ENCODE peak calls at places on chromosomes 2 and 18, in eight cellular contexts. J is GM23248, H is IMR-90, S is mammary epithelial cell, Q is OCI-LY7, L is neuronal stem cell, R is endothelial cell of umbilical vein, G is GM23338. X is an unnamed sample.

GRCh38 chr18:40366521-40366920 is 1588.5 kb upstream of the PIK3C3 start:
- DNase-seq in J (no peak), H (no peak), S (no peak), Q (no peak), L (no peak), R (peak; percentile 93), G (no peak), X (no peak)

GRCh38 chr2:240568678-240569522 is 616 bp downstream of the RNPEPL1 start:
- DNase-seq in J (peak; percentile 75), H (peak; percentile 64), S (peak; percentile 42), Q (peak; percentile 80), L (no peak), R (peak; percentile 59), G (peak; percentile 53), X (peak; percentile 85)

GRCh38 chr2:9392895-9393757 is 30.2 kb downstream of the ITGB1BP1 start:
- DNase-seq in J (peak; percentile 22), H (no peak), S (no peak), Q (no peak), L (no peak), R (peak; percentile 75), G (peak; percentile 45), X (no peak)

GRCh38 chr2:158973511-158973956 is 5.1 kb downstream of the TANC1 start:
- DNase-seq in J (no peak), H (peak; percentile 51), S (no peak), Q (no peak), L (no peak), R (no peak), G (no peak), X (no peak)

GRCh38 chr2:61470122-61470951 is 550 bp downstream of the USP34 start:
- DNase-seq in J (peak; percentile 88), H (no peak), S (peak; percentile 80), Q (peak; percentile 48), L (peak; percentile 87), R (peak; percentile 60), G (peak; percentile 90), X (peak; percentile 95)

GRCh38 chr2:24055750-24056149 is 6.2 kb downstream of the FKBP1B start:
- DNase-seq in J (no peak), H (no peak), S (no peak), Q (no peak), L (no peak), R (no peak), G (no peak), X (no peak)

GRCh38 chr18:9826666-9827065 is 59.1 kb upstream of the TXNDC2 start:
- DNase-seq in J (no peak), H (no peak), S (no peak), Q (no peak), L (no peak), R (no peak), G (no peak), X (no peak)

GRCh38 chr2:134401081-134401497 is 147.2 kb downstream of the MGAT5 start:
- DNase-seq in J (peak; percentile 59), H (peak; percentile 17), S (no peak), Q (no peak), L (no peak), R (peak; percentile 93), G (no peak), X (no peak)

GRCh38 chr2:3460161-3460560 is 59.2 kb downstream of the ADI1 start:
- DNase-seq in J (no peak), H (no peak), S (no peak), Q (no peak), L (no peak), R (no peak), G (no peak), X (no peak)

GRCh38 chr2:150182564-150183249 is 304.8 kb downstream of the RND3 start:
- DNase-seq in J (no peak), H (no peak), S (no peak), Q (no peak), L (no peak), R (peak; percentile 39), G (no peak), X (no peak)

GRCh38 chr18:8701546-8702118 is 3.7 kb upstream of the MTCL1 start:
- DNase-seq in J (peak; percentile 92), H (peak; percentile 91), S (peak; percentile 56), Q (no peak), L (no peak), R (no peak), G (no peak), X (peak; percentile 58)

GRCh38 chr18:8702668-8703067 is 2.7 kb upstream of the MTCL1 start:
- DNase-seq in J (no peak), H (no peak), S (no peak), Q (no peak), L (no peak), R (no peak), G (no peak), X (no peak)

GRCh38 chr18:8704361-8705279 is 736 bp upstream of the MTCL1 start:
- DNase-seq in J (peak; percentile 96), H (peak; percentile 88), S (peak; percentile 85), Q (peak; percentile 91), L (peak; percentile 81), R (peak; percentile 87), G (peak; percentile 85), X (peak; percentile 95)

GRCh38 chr18:8703781-8704301 is 1.5 kb upstream of the MTCL1 start:
- DNase-seq in J (no peak), H (no peak), S (no peak), Q (no peak), L (no peak), R (no peak), G (no peak), X (no peak)

GRCh38 chr18:8703181-8703638 is 2.1 kb upstream of the MTCL1 start:
- DNase-seq in J (no peak), H (no peak), S (no peak), Q (no peak), L (no peak), R (no peak), G (peak; percentile 46), X (no peak)
- H2AFZ ChIP-seq in J (no peak overlapping the region), H (peak overlapping the region; percentile 74), S (no peak overlapping the region), Q (no peak overlapping the region), L (peak overlapping the region; percentile 34), R (no peak overlapping the region), G (peak overlapping the region; percentile 87), X (no peak overlapping the region)

GRCh38 chr2:237590272-237591020 is at the start of gene RAB17:
- DNase-seq in J (peak; percentile 50), H (peak; percentile 39), S (peak; percentile 71), Q (no peak), L (no peak), R (no peak), G (peak; percentile 47), X (peak; percentile 85)
- H2AFZ ChIP-seq in J (no peak within 1 kb of the TSS), H (peak within 1 kb of the TSS; percentile 26), S (peak within 1 kb of the TSS; percentile 84), Q (no peak within 1 kb of the TSS), L (no peak within 1 kb of the TSS), R (no peak within 1 kb of the TSS), G (peak within 1 kb of the TSS; percentile 92), X (peak within 1 kb of the TSS; percentile 9)

GRCh38 chr2:58045580-58046334 is 849 bp upstream of the VRK2 start:
- DNase-seq in J (no peak), H (no peak), S (no peak), Q (peak; percentile 15), L (no peak), R (no peak), G (no peak), X (no peak)

GRCh38 chr2:58046335-58046584 is 346 bp upstream of the VRK2 start:
- DNase-seq in J (no peak), H (no peak), S (no peak), Q (no peak), L (no peak), R (no peak), G (no peak), X (no peak)

GRCh38 chr2:58046585-58047372 is at the start of gene VRK2:
- DNase-seq in J (peak; percentile 96), H (peak; percentile 87), S (peak; percentile 97), Q (peak; percentile 93), L (peak; percentile 83), R (peak; percentile 94), G (peak; percentile 96), X (peak; percentile 96)

GRCh38 chr2:58042486-58042970 is 4.1 kb upstream of the VRK2 start:
- DNase-seq in J (peak; percentile 75), H (peak; percentile 89), S (peak; percentile 86), Q (no peak), L (no peak), R (peak; percentile 95), G (no peak), X (peak; percentile 80)

GRCh38 chr2:58044145-58044544 is 2.5 kb upstream of the VRK2 start:
- DNase-seq in J (no peak), H (no peak), S (no peak), Q (no peak), L (no peak), R (no peak), G (no peak), X (no peak)
- H2AFZ ChIP-seq in J (no peak overlapping the region), H (no peak overlapping the region), S (no peak overlapping the region), Q (no peak overlapping the region), L (no peak overlapping the region), R (no peak overlapping the region), G (no peak overlapping the region), X (no peak overlapping the region)

GRCh38 chr18:54390838-54391237 is 33.1 kb downstream of the C18orf54 start:
- DNase-seq in J (no peak), H (no peak), S (no peak), Q (no peak), L (no peak), R (peak; percentile 41), G (no peak), X (no peak)

GRCh38 chr18:54387631-54388030 is 29.9 kb downstream of the C18orf54 start:
- DNase-seq in J (no peak), H (no peak), S (no peak), Q (no peak), L (no peak), R (no peak), G (no peak), X (no peak)

GRCh38 chr18:54388203-54389142 is 30.8 kb downstream of the C18orf54 start:
- DNase-seq in J (peak; percentile 77), H (peak; percentile 85), S (peak; percentile 79), Q (peak; percentile 41), L (no peak), R (peak; percentile 89), G (peak; percentile 90), X (peak; percentile 81)

GRCh38 chr18:54386043-54386442 is 28.3 kb downstream of the C18orf54 start:
- DNase-seq in J (no peak), H (no peak), S (no peak), Q (no peak), L (no peak), R (no peak), G (peak; percentile 19), X (peak; percentile 6)

DNA sequence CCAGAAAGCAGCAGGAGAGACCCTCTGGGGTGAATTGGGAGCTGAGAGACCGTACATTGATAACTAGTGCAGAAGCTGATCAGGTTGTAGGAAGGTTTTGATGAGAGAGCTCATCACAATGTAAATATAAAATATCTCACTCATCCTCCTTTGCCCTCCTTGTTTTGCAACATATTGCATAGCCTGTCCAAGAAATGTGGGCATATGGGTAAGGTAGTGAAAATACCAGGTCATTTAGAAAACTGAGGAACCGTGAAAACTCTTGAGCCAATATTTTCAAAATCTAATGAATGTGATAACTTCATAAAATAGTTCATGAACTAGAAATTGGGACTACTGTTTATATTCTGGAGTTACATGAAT is 31.4 kb downstream of the C18orf54 start:
- DNase-seq in J (no peak), H (no peak), S (no peak), Q (no peak), L (no peak), R (no peak), G (no peak), X (no peak)
- H2AFZ ChIP-seq in J (no peak overlapping the region), H (peak overlapping the region; percentile 45), S (no peak overlapping the region), Q (no peak overlapping the region), L (peak overlapping the region; percentile 64), R (no peak overlapping the region), G (no peak overlapping the region), X (no peak overlapping the region)